ENCODE peak calls at places on chromosomes 3 and 15, in eight cellular contexts. One of them, this sample, is unnamed.

GRCh38 chr15:68401496-68402431 is 30.2 kb downstream of the ITGA11 start:
- DNase-seq in BJ: no peak
- DNase-seq in IMR-90: no peak
- DNase-seq in CD4-positive, CD25-positive, alpha-beta regulatory T cell: no peak
- DNase-seq in left ventricle myocardium inferior: no peak
- DNase-seq in HAP-1: no peak
- DNase-seq in RWPE2: peak
- DNase-seq in AG04450: no peak
- DNase-seq in this sample: no peak

GRCh38 chr15:70308011-70308761 is 210.5 kb upstream of the TLE3 start:
- DNase-seq in CD4-positive, CD25-positive, alpha-beta regulatory T cell: no peak
- DNase-seq in AG04450: no peak
- DNase-seq in left ventricle myocardium inferior: no peak
- DNase-seq in HAP-1: no peak
- DNase-seq in BJ: no peak
- DNase-seq in RWPE2: no peak
- DNase-seq in IMR-90: no peak
- DNase-seq in this sample: no peak

GRCh38 chr3:72520690-72521308 is 327.4 kb downstream of the SHQ1 start:
- DNase-seq in RWPE2: no peak
- DNase-seq in BJ: peak
- DNase-seq in HAP-1: no peak
- DNase-seq in IMR-90: peak
- DNase-seq in CD4-positive, CD25-positive, alpha-beta regulatory T cell: no peak
- DNase-seq in AG04450: peak
- DNase-seq in left ventricle myocardium inferior: no peak
- DNase-seq in this sample: no peak

GRCh38 chr3:133159498-133160475 is 121.6 kb downstream of the TMEM108 start:
- DNase-seq in BJ: no peak
- DNase-seq in IMR-90: no peak
- DNase-seq in CD4-positive, CD25-positive, alpha-beta regulatory T cell: no peak
- DNase-seq in HAP-1: no peak
- DNase-seq in left ventricle myocardium inferior: no peak
- DNase-seq in RWPE2: no peak
- DNase-seq in AG04450: no peak
- DNase-seq in this sample: no peak

GRCh38 chr3:149085828-149086231 is 503 bp downstream of the HLTF start:
- DNase-seq in RWPE2: no peak
- DNase-seq in CD4-positive, CD25-positive, alpha-beta regulatory T cell: no peak
- DNase-seq in IMR-90: peak
- DNase-seq in BJ: no peak
- DNase-seq in AG04450: no peak
- DNase-seq in HAP-1: peak
- DNase-seq in left ventricle myocardium inferior: no peak
- DNase-seq in this sample: peak

GRCh38 chr15:40487816-40488682 is 17.3 kb downstream of the CHST14 start:
- DNase-seq in AG04450: no peak
- DNase-seq in CD4-positive, CD25-positive, alpha-beta regulatory T cell: no peak
- DNase-seq in IMR-90: no peak
- DNase-seq in RWPE2: no peak
- DNase-seq in HAP-1: no peak
- DNase-seq in left ventricle myocardium inferior: no peak
- DNase-seq in BJ: no peak
- DNase-seq in this sample: no peak

GRCh38 chr15:35689266-35689665 is 143.3 kb upstream of the DPH6 start:
- DNase-seq in BJ: no peak
- DNase-seq in left ventricle myocardium inferior: no peak
- DNase-seq in CD4-positive, CD25-positive, alpha-beta regulatory T cell: no peak
- DNase-seq in AG04450: no peak
- DNase-seq in RWPE2: no peak
- DNase-seq in HAP-1: no peak
- DNase-seq in IMR-90: no peak
- DNase-seq in this sample: no peak

GRCh38 chr3:74630602-74631001 is 16.1 kb upstream of the CNTN3 start:
- DNase-seq in HAP-1: no peak
- DNase-seq in IMR-90: peak
- DNase-seq in BJ: no peak
- DNase-seq in CD4-positive, CD25-positive, alpha-beta regulatory T cell: no peak
- DNase-seq in RWPE2: no peak
- DNase-seq in left ventricle myocardium inferior: no peak
- DNase-seq in AG04450: no peak
- DNase-seq in this sample: no peak

GRCh38 chr3:59502806-59503205 is 453.0 kb upstream of the CFAP20DC start:
- DNase-seq in BJ: peak
- DNase-seq in AG04450: peak
- DNase-seq in IMR-90: peak
- DNase-seq in HAP-1: no peak
- DNase-seq in CD4-positive, CD25-positive, alpha-beta regulatory T cell: no peak
- DNase-seq in RWPE2: no peak
- DNase-seq in left ventricle myocardium inferior: no peak
- DNase-seq in this sample: no peak

GRCh38 chr3:23202203-23202920 is 765 bp upstream of the UBE2E2 start:
- DNase-seq in BJ: no peak
- DNase-seq in CD4-positive, CD25-positive, alpha-beta regulatory T cell: no peak
- DNase-seq in left ventricle myocardium inferior: no peak
- DNase-seq in IMR-90: peak
- DNase-seq in AG04450: no peak
- DNase-seq in HAP-1: no peak
- DNase-seq in RWPE2: peak
- DNase-seq in this sample: no peak

GRCh38 chr3:46378426-46378942 is 7.7 kb downstream of the CCR5 start:
- DNase-seq in RWPE2: no peak
- DNase-seq in BJ: no peak
- DNase-seq in CD4-positive, CD25-positive, alpha-beta regulatory T cell: peak
- DNase-seq in AG04450: peak
- DNase-seq in IMR-90: peak
- DNase-seq in HAP-1: peak
- DNase-seq in left ventricle myocardium inferior: peak
- DNase-seq in this sample: peak

GRCh38 chr3:64554086-64554920 is 133.5 kb downstream of the ADAMTS9 start:
- DNase-seq in AG04450: no peak
- DNase-seq in RWPE2: no peak
- DNase-seq in left ventricle myocardium inferior: no peak
- DNase-seq in CD4-positive, CD25-positive, alpha-beta regulatory T cell: no peak
- DNase-seq in HAP-1: peak
- DNase-seq in IMR-90: no peak
- DNase-seq in BJ: no peak
- DNase-seq in this sample: no peak

GRCh38 chr3:14810070-14810732 is 8.6 kb upstream of the FGD5 start:
- DNase-seq in RWPE2: no peak
- DNase-seq in IMR-90: no peak
- DNase-seq in CD4-positive, CD25-positive, alpha-beta regulatory T cell: no peak
- DNase-seq in HAP-1: no peak
- DNase-seq in left ventricle myocardium inferior: peak
- DNase-seq in BJ: no peak
- DNase-seq in AG04450: no peak
- DNase-seq in this sample: peak

GRCh38 chr3:116000315-116000714 is 377.0 kb downstream of the GAP43 start:
- DNase-seq in left ventricle myocardium inferior: no peak
- DNase-seq in IMR-90: peak
- DNase-seq in HAP-1: no peak
- DNase-seq in RWPE2: peak
- DNase-seq in BJ: peak
- DNase-seq in CD4-positive, CD25-positive, alpha-beta regulatory T cell: no peak
- DNase-seq in AG04450: peak
- DNase-seq in this sample: no peak

GRCh38 chr3:104102386-104102785 is 1264.3 kb upstream of the ALCAM start:
- DNase-seq in AG04450: peak
- DNase-seq in CD4-positive, CD25-positive, alpha-beta regulatory T cell: no peak
- DNase-seq in RWPE2: no peak
- DNase-seq in left ventricle myocardium inferior: no peak
- DNase-seq in IMR-90: peak
- DNase-seq in BJ: no peak
- DNase-seq in HAP-1: peak
- DNase-seq in this sample: no peak

GRCh38 chr15:70197945-70198361 is 100.2 kb upstream of the TLE3 start:
- DNase-seq in IMR-90: no peak
- DNase-seq in left ventricle myocardium inferior: no peak
- DNase-seq in AG04450: no peak
- DNase-seq in BJ: no peak
- DNase-seq in HAP-1: no peak
- DNase-seq in RWPE2: no peak
- DNase-seq in CD4-positive, CD25-positive, alpha-beta regulatory T cell: no peak
- DNase-seq in this sample: no peak

GRCh38 chr3:119597548-119598288 is at the start of gene PLA1A:
- DNase-seq in AG04450: no peak
- DNase-seq in HAP-1: no peak
- DNase-seq in CD4-positive, CD25-positive, alpha-beta regulatory T cell: no peak
- DNase-seq in IMR-90: no peak
- DNase-seq in BJ: no peak
- DNase-seq in RWPE2: no peak
- DNase-seq in left ventricle myocardium inferior: no peak
- DNase-seq in this sample: no peak

GRCh38 chr3:171606151-171606751 is 146.0 kb upstream of the TNIK start:
- DNase-seq in CD4-positive, CD25-positive, alpha-beta regulatory T cell: no peak
- DNase-seq in left ventricle myocardium inferior: no peak
- DNase-seq in BJ: no peak
- DNase-seq in IMR-90: peak
- DNase-seq in HAP-1: no peak
- DNase-seq in RWPE2: no peak
- DNase-seq in AG04450: no peak
- DNase-seq in this sample: no peak

DNA sequence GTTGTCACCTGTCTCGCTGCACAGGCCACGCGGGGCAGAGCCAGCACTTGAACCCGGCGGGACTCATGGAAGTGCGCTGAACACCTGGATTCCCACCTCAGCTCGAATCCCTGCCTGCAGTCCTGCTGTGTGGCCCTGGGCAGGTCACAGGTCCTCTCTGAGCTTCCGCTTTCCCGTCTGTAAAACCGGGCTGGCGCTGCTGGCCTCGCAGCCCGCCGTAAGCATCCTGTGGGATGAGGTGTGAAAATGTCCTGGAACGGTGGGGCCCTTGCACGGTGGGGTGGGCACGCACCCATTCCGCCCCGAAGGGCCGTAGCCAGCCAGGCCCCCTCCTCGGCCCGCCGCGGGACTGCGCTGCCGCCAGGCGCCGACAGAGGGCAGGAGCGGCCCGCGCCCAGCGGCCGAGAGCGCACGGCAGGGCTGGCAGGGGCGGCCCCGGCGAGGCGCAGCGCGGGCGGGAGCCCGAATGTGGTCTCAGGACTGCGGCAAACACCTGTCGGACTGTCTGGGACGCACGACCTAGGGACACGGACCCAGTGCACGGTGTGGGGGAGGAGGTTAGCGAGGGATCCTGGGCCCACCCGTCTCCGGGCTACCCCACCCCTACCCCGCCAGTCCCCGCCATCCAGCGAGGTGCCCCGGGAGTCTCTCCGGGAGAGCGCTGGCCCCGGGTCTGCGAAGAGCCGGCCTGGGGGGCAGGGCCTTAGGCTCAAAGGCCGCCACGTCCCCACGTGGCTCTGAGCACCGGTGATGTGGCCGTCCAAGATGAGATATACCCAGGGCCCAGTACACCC is 40.4 kb downstream of the DNAJB8 start:
- DNase-seq in HAP-1: peak
- DNase-seq in left ventricle myocardium inferior: peak
- DNase-seq in IMR-90: no peak
- DNase-seq in RWPE2: no peak
- DNase-seq in BJ: no peak
- DNase-seq in CD4-positive, CD25-positive, alpha-beta regulatory T cell: peak
- DNase-seq in AG04450: no peak
- DNase-seq in this sample: peak
- H3K4me3 ChIP-seq in HAP-1: peak
- H3K4me3 ChIP-seq in left ventricle myocardium inferior: peak
- H3K4me3 ChIP-seq in IMR-90: no peak
- H3K4me3 ChIP-seq in RWPE2: no peak
- H3K4me3 ChIP-seq in BJ: peak
- H3K4me3 ChIP-seq in CD4-positive, CD25-positive, alpha-beta regulatory T cell: no peak
- H3K4me3 ChIP-seq in AG04450: peak
- H3K4me3 ChIP-seq in this sample: peak

GRCh38 chr3:18223591-18224338 is 201.4 kb downstream of the SATB1 start:
- DNase-seq in IMR-90: no peak
- DNase-seq in RWPE2: no peak
- DNase-seq in CD4-positive, CD25-positive, alpha-beta regulatory T cell: no peak
- DNase-seq in AG04450: no peak
- DNase-seq in BJ: no peak
- DNase-seq in HAP-1: no peak
- DNase-seq in left ventricle myocardium inferior: no peak
- DNase-seq in this sample: peak
- H3K4me3 ChIP-seq in IMR-90: no peak
- H3K4me3 ChIP-seq in RWPE2: no peak
- H3K4me3 ChIP-seq in CD4-positive, CD25-positive, alpha-beta regulatory T cell: no peak
- H3K4me3 ChIP-seq in AG04450: no peak
- H3K4me3 ChIP-seq in BJ: no peak
- H3K4me3 ChIP-seq in HAP-1: no peak
- H3K4me3 ChIP-seq in left ventricle myocardium inferior: no peak
- H3K4me3 ChIP-seq in this sample: no peak

GRCh38 chr3:49813497-49814174 is at the start of gene UBA7:
- DNase-seq in CD4-positive, CD25-positive, alpha-beta regulatory T cell: peak
- DNase-seq in RWPE2: no peak
- DNase-seq in left ventricle myocardium inferior: peak
- DNase-seq in AG04450: no peak
- DNase-seq in HAP-1: no peak
- DNase-seq in BJ: no peak
- DNase-seq in IMR-90: peak
- DNase-seq in this sample: peak
- H3K4me3 ChIP-seq in CD4-positive, CD25-positive, alpha-beta regulatory T cell: peak
- H3K4me3 ChIP-seq in RWPE2: peak
- H3K4me3 ChIP-seq in left ventricle myocardium inferior: peak
- H3K4me3 ChIP-seq in AG04450: peak
- H3K4me3 ChIP-seq in HAP-1: no peak
- H3K4me3 ChIP-seq in BJ: peak
- H3K4me3 ChIP-seq in IMR-90: peak
- H3K4me3 ChIP-seq in this sample: peak

GRCh38 chr3:172659246-172660002 is 51.4 kb downstream of the NCEH1 start:
- DNase-seq in IMR-90: no peak
- DNase-seq in BJ: no peak
- DNase-seq in AG04450: no peak
- DNase-seq in HAP-1: no peak
- DNase-seq in CD4-positive, CD25-positive, alpha-beta regulatory T cell: no peak
- DNase-seq in RWPE2: no peak
- DNase-seq in left ventricle myocardium inferior: no peak
- DNase-seq in this sample: no peak
- H3K4me3 ChIP-seq in IMR-90: no peak
- H3K4me3 ChIP-seq in BJ: no peak
- H3K4me3 ChIP-seq in AG04450: no peak
- H3K4me3 ChIP-seq in HAP-1: no peak
- H3K4me3 ChIP-seq in CD4-positive, CD25-positive, alpha-beta regulatory T cell: no peak
- H3K4me3 ChIP-seq in RWPE2: no peak
- H3K4me3 ChIP-seq in left ventricle myocardium inferior: no peak
- H3K4me3 ChIP-seq in this sample: no peak

This sample was measured in spleen.